ENCODE peak calls at places on chromosomes 2 and 18, in eight cellular contexts. One of them, this sample, is unnamed.

GRCh38 chr18:26279428-26279827 is 53.2 kb downstream of the TAF4B start:
- DNase-seq in SJSA1: no peak
- DNase-seq in stimulated activated CD8-positive, alpha-beta memory T cell treated with anti-CD3 and anti-CD28 coated beads, Interleukin-15, amount 100 ng/mL, for 1 hour: no peak
- DNase-seq in activated T-cell treated with anti-CD3 and anti-CD28 coated beads for 4 hours: no peak
- DNase-seq in NCI-H187: no peak
- DNase-seq in endothelial cell: no peak
- DNase-seq in stimulated activated CD4-positive, alpha-beta T cell treated with anti-CD3 and anti-CD28 coated beads, Interleukin-1b, Interleukin-23, amount 100 ng/mL, for 24 hours: no peak
- DNase-seq in skeletal muscle cell: no peak
- DNase-seq in this sample: no peak

GRCh38 chr2:226963528-226963927 is 127.7 kb downstream of the RHBDD1 start:
- DNase-seq in SJSA1: no peak
- DNase-seq in stimulated activated CD8-positive, alpha-beta memory T cell treated with anti-CD3 and anti-CD28 coated beads, Interleukin-15, amount 100 ng/mL, for 1 hour: no peak
- DNase-seq in activated T-cell treated with anti-CD3 and anti-CD28 coated beads for 4 hours: no peak
- DNase-seq in NCI-H187: no peak
- DNase-seq in endothelial cell: no peak
- DNase-seq in stimulated activated CD4-positive, alpha-beta T cell treated with anti-CD3 and anti-CD28 coated beads, Interleukin-1b, Interleukin-23, amount 100 ng/mL, for 24 hours: no peak
- DNase-seq in skeletal muscle cell: peak; percentile 25
- DNase-seq in this sample: no peak

GRCh38 chr2:105287692-105288091 is 41.8 kb downstream of the TGFBRAP1 start:
- DNase-seq in SJSA1: no peak
- DNase-seq in stimulated activated CD8-positive, alpha-beta memory T cell treated with anti-CD3 and anti-CD28 coated beads, Interleukin-15, amount 100 ng/mL, for 1 hour: no peak
- DNase-seq in activated T-cell treated with anti-CD3 and anti-CD28 coated beads for 4 hours: peak; percentile 23
- DNase-seq in NCI-H187: no peak
- DNase-seq in endothelial cell: peak; percentile 37
- DNase-seq in stimulated activated CD4-positive, alpha-beta T cell treated with anti-CD3 and anti-CD28 coated beads, Interleukin-1b, Interleukin-23, amount 100 ng/mL, for 24 hours: peak; percentile 11
- DNase-seq in skeletal muscle cell: no peak
- DNase-seq in this sample: peak; percentile 17

GRCh38 chr2:222038086-222038802 is 260.6 kb downstream of the PAX3 start:
- DNase-seq in SJSA1: no peak
- DNase-seq in stimulated activated CD8-positive, alpha-beta memory T cell treated with anti-CD3 and anti-CD28 coated beads, Interleukin-15, amount 100 ng/mL, for 1 hour: no peak
- DNase-seq in activated T-cell treated with anti-CD3 and anti-CD28 coated beads for 4 hours: no peak
- DNase-seq in NCI-H187: no peak
- DNase-seq in endothelial cell: no peak
- DNase-seq in stimulated activated CD4-positive, alpha-beta T cell treated with anti-CD3 and anti-CD28 coated beads, Interleukin-1b, Interleukin-23, amount 100 ng/mL, for 24 hours: no peak
- DNase-seq in skeletal muscle cell: no peak
- DNase-seq in this sample: no peak

GRCh38 chr18:69447886-69448285 is 47.2 kb downstream of the DOK6 start:
- DNase-seq in SJSA1: no peak
- DNase-seq in stimulated activated CD8-positive, alpha-beta memory T cell treated with anti-CD3 and anti-CD28 coated beads, Interleukin-15, amount 100 ng/mL, for 1 hour: no peak
- DNase-seq in activated T-cell treated with anti-CD3 and anti-CD28 coated beads for 4 hours: no peak
- DNase-seq in NCI-H187: no peak
- DNase-seq in endothelial cell: no peak
- DNase-seq in stimulated activated CD4-positive, alpha-beta T cell treated with anti-CD3 and anti-CD28 coated beads, Interleukin-1b, Interleukin-23, amount 100 ng/mL, for 24 hours: no peak
- DNase-seq in skeletal muscle cell: no peak
- DNase-seq in this sample: no peak

GRCh38 chr18:69961718-69962117 is 14.0 kb upstream of the CD226 start:
- DNase-seq in SJSA1: no peak
- DNase-seq in stimulated activated CD8-positive, alpha-beta memory T cell treated with anti-CD3 and anti-CD28 coated beads, Interleukin-15, amount 100 ng/mL, for 1 hour: no peak
- DNase-seq in activated T-cell treated with anti-CD3 and anti-CD28 coated beads for 4 hours: no peak
- DNase-seq in NCI-H187: no peak
- DNase-seq in endothelial cell: no peak
- DNase-seq in stimulated activated CD4-positive, alpha-beta T cell treated with anti-CD3 and anti-CD28 coated beads, Interleukin-1b, Interleukin-23, amount 100 ng/mL, for 24 hours: no peak
- DNase-seq in skeletal muscle cell: no peak
- DNase-seq in this sample: no peak

GRCh38 chr2:23377772-23378171 is 7.2 kb upstream of the KLHL29 start:
- DNase-seq in SJSA1: no peak
- DNase-seq in stimulated activated CD8-positive, alpha-beta memory T cell treated with anti-CD3 and anti-CD28 coated beads, Interleukin-15, amount 100 ng/mL, for 1 hour: no peak
- DNase-seq in activated T-cell treated with anti-CD3 and anti-CD28 coated beads for 4 hours: no peak
- DNase-seq in NCI-H187: no peak
- DNase-seq in endothelial cell: no peak
- DNase-seq in stimulated activated CD4-positive, alpha-beta T cell treated with anti-CD3 and anti-CD28 coated beads, Interleukin-1b, Interleukin-23, amount 100 ng/mL, for 24 hours: no peak
- DNase-seq in skeletal muscle cell: no peak
- DNase-seq in this sample: no peak

GRCh38 chr2:235594041-235594440 is 100.2 kb downstream of the AGAP1 start:
- DNase-seq in SJSA1: no peak
- DNase-seq in stimulated activated CD8-positive, alpha-beta memory T cell treated with anti-CD3 and anti-CD28 coated beads, Interleukin-15, amount 100 ng/mL, for 1 hour: no peak
- DNase-seq in activated T-cell treated with anti-CD3 and anti-CD28 coated beads for 4 hours: no peak
- DNase-seq in NCI-H187: no peak
- DNase-seq in endothelial cell: no peak
- DNase-seq in stimulated activated CD4-positive, alpha-beta T cell treated with anti-CD3 and anti-CD28 coated beads, Interleukin-1b, Interleukin-23, amount 100 ng/mL, for 24 hours: no peak
- DNase-seq in skeletal muscle cell: peak; percentile 69
- DNase-seq in this sample: no peak

GRCh38 chr2:205372141-205372540 is 310.2 kb upstream of the NRP2 start:
- DNase-seq in SJSA1: no peak
- DNase-seq in stimulated activated CD8-positive, alpha-beta memory T cell treated with anti-CD3 and anti-CD28 coated beads, Interleukin-15, amount 100 ng/mL, for 1 hour: no peak
- DNase-seq in activated T-cell treated with anti-CD3 and anti-CD28 coated beads for 4 hours: no peak
- DNase-seq in NCI-H187: no peak
- DNase-seq in endothelial cell: no peak
- DNase-seq in stimulated activated CD4-positive, alpha-beta T cell treated with anti-CD3 and anti-CD28 coated beads, Interleukin-1b, Interleukin-23, amount 100 ng/mL, for 24 hours: no peak
- DNase-seq in skeletal muscle cell: no peak
- DNase-seq in this sample: no peak

GRCh38 chr2:237208373-237209045 is 122.8 kb downstream of the COPS8 start:
- DNase-seq in SJSA1: peak; percentile 6
- DNase-seq in stimulated activated CD8-positive, alpha-beta memory T cell treated with anti-CD3 and anti-CD28 coated beads, Interleukin-15, amount 100 ng/mL, for 1 hour: no peak
- DNase-seq in activated T-cell treated with anti-CD3 and anti-CD28 coated beads for 4 hours: no peak
- DNase-seq in NCI-H187: no peak
- DNase-seq in endothelial cell: no peak
- DNase-seq in stimulated activated CD4-positive, alpha-beta T cell treated with anti-CD3 and anti-CD28 coated beads, Interleukin-1b, Interleukin-23, amount 100 ng/mL, for 24 hours: no peak
- DNase-seq in skeletal muscle cell: peak; percentile 76
- DNase-seq in this sample: no peak

This sample was measured in GM19239.